ENCODE peak calls at places on chromosomes 4 and X, in eight cellular contexts. One of them, this sample, is unnamed.

GRCh38 chr4:76950846-76951321 is 1.3 kb downstream of the SEPTIN11 start:
- DNase-seq in foreskin fibroblast: peak
- DNase-seq in A673: peak
- DNase-seq in GM23338: peak
- DNase-seq in fibroblast of pulmonary artery: peak
- DNase-seq in dorsolateral prefrontal cortex: no peak
- DNase-seq in fibroblast of lung: peak
- DNase-seq in lower lobe of right lung: peak
- DNase-seq in this sample: peak

GRCh38 chrX:134194915-134195314 is 42.1 kb upstream of the CCDC160 start:
- DNase-seq in foreskin fibroblast: no peak
- DNase-seq in A673: no peak
- DNase-seq in fibroblast of pulmonary artery: no peak
- DNase-seq in dorsolateral prefrontal cortex: no peak
- DNase-seq in GM23338: no peak
- DNase-seq in fibroblast of lung: no peak
- DNase-seq in lower lobe of right lung: no peak
- DNase-seq in this sample: no peak

GRCh38 chr4:1250527-1250812 is 1.5 kb upstream of the CTBP1 start:
- DNase-seq in dorsolateral prefrontal cortex: no peak
- DNase-seq in fibroblast of pulmonary artery: no peak
- DNase-seq in foreskin fibroblast: no peak
- DNase-seq in fibroblast of lung: no peak
- DNase-seq in A673: no peak
- DNase-seq in lower lobe of right lung: no peak
- DNase-seq in GM23338: no peak
- DNase-seq in this sample: no peak

GRCh38 chrX:41442824-41443560 is 4.2 kb upstream of the NYX start:
- DNase-seq in foreskin fibroblast: no peak
- DNase-seq in fibroblast of lung: no peak
- DNase-seq in lower lobe of right lung: no peak
- DNase-seq in A673: no peak
- DNase-seq in dorsolateral prefrontal cortex: no peak
- DNase-seq in GM23338: peak
- DNase-seq in fibroblast of pulmonary artery: no peak
- DNase-seq in this sample: no peak

GRCh38 chrX:10327651-10328050 is 170.9 kb downstream of the CLCN4 start:
- DNase-seq in lower lobe of right lung: no peak
- DNase-seq in fibroblast of pulmonary artery: no peak
- DNase-seq in fibroblast of lung: peak
- DNase-seq in GM23338: peak
- DNase-seq in foreskin fibroblast: no peak
- DNase-seq in A673: peak
- DNase-seq in dorsolateral prefrontal cortex: no peak
- DNase-seq in this sample: no peak

GRCh38 chr4:116702949-116703348 is 382.4 kb downstream of the TRAM1L1 start:
- DNase-seq in GM23338: peak
- DNase-seq in fibroblast of pulmonary artery: no peak
- DNase-seq in lower lobe of right lung: no peak
- DNase-seq in foreskin fibroblast: no peak
- DNase-seq in dorsolateral prefrontal cortex: no peak
- DNase-seq in fibroblast of lung: no peak
- DNase-seq in A673: peak
- DNase-seq in this sample: no peak

GRCh38 chr4:79650794-79651431 is 242.9 kb upstream of the GK2 start:
- DNase-seq in A673: peak
- DNase-seq in foreskin fibroblast: peak
- DNase-seq in dorsolateral prefrontal cortex: no peak
- DNase-seq in fibroblast of pulmonary artery: peak
- DNase-seq in lower lobe of right lung: no peak
- DNase-seq in GM23338: peak
- DNase-seq in fibroblast of lung: peak
- DNase-seq in this sample: peak

GRCh38 chr4:54384563-54384962 is 155.5 kb downstream of the PDGFRA start:
- DNase-seq in fibroblast of lung: peak
- DNase-seq in lower lobe of right lung: no peak
- DNase-seq in foreskin fibroblast: peak
- DNase-seq in dorsolateral prefrontal cortex: peak
- DNase-seq in fibroblast of pulmonary artery: peak
- DNase-seq in A673: peak
- DNase-seq in GM23338: peak
- DNase-seq in this sample: peak

GRCh38 chr4:7857238-7857701 is 82.4 kb downstream of the AFAP1 start:
- DNase-seq in fibroblast of pulmonary artery: peak
- DNase-seq in dorsolateral prefrontal cortex: peak
- DNase-seq in fibroblast of lung: peak
- DNase-seq in lower lobe of right lung: no peak
- DNase-seq in foreskin fibroblast: peak
- DNase-seq in GM23338: no peak
- DNase-seq in A673: peak
- DNase-seq in this sample: peak

GRCh38 chrX:40912166-40912565 is 173.1 kb upstream of the USP9X start:
- DNase-seq in dorsolateral prefrontal cortex: no peak
- DNase-seq in fibroblast of lung: no peak
- DNase-seq in GM23338: no peak
- DNase-seq in lower lobe of right lung: no peak
- DNase-seq in foreskin fibroblast: no peak
- DNase-seq in fibroblast of pulmonary artery: no peak
- DNase-seq in A673: peak
- DNase-seq in this sample: no peak

GRCh38 chr4:118942465-118942864 is 53.8 kb downstream of the SYNPO2 start:
- DNase-seq in fibroblast of lung: no peak
- DNase-seq in lower lobe of right lung: no peak
- DNase-seq in A673: peak
- DNase-seq in fibroblast of pulmonary artery: peak
- DNase-seq in dorsolateral prefrontal cortex: no peak
- DNase-seq in foreskin fibroblast: peak
- DNase-seq in GM23338: no peak
- DNase-seq in this sample: peak

GRCh38 chr4:15451866-15452765 is 17.6 kb upstream of the CC2D2A start:
- DNase-seq in fibroblast of pulmonary artery: peak
- DNase-seq in GM23338: no peak
- DNase-seq in dorsolateral prefrontal cortex: no peak
- DNase-seq in fibroblast of lung: peak
- DNase-seq in A673: peak
- DNase-seq in lower lobe of right lung: no peak
- DNase-seq in foreskin fibroblast: peak
- DNase-seq in this sample: peak

GRCh38 chrX:10048076-10048475 is 80.9 kb downstream of the CLDN34 start:
- DNase-seq in dorsolateral prefrontal cortex: no peak
- DNase-seq in lower lobe of right lung: no peak
- DNase-seq in fibroblast of lung: no peak
- DNase-seq in fibroblast of pulmonary artery: peak
- DNase-seq in A673: no peak
- DNase-seq in GM23338: peak
- DNase-seq in foreskin fibroblast: peak
- DNase-seq in this sample: no peak

GRCh38 chr4:58042176-58042575 is 932.0 kb upstream of the IGFBP7 start:
- DNase-seq in fibroblast of pulmonary artery: no peak
- DNase-seq in lower lobe of right lung: no peak
- DNase-seq in foreskin fibroblast: no peak
- DNase-seq in dorsolateral prefrontal cortex: no peak
- DNase-seq in GM23338: no peak
- DNase-seq in fibroblast of lung: no peak
- DNase-seq in A673: no peak
- DNase-seq in this sample: no peak

GRCh38 chr4:152983774-152984411 is 47.8 kb downstream of the FHDC1 start:
- DNase-seq in fibroblast of lung: peak
- DNase-seq in fibroblast of pulmonary artery: peak
- DNase-seq in lower lobe of right lung: no peak
- DNase-seq in GM23338: no peak
- DNase-seq in A673: peak
- DNase-seq in foreskin fibroblast: peak
- DNase-seq in dorsolateral prefrontal cortex: no peak
- DNase-seq in this sample: peak

GRCh38 chr4:8917321-8917811 is 45.7 kb upstream of the HMX1 start:
- DNase-seq in fibroblast of pulmonary artery: no peak
- DNase-seq in GM23338: no peak
- DNase-seq in dorsolateral prefrontal cortex: peak
- DNase-seq in fibroblast of lung: no peak
- DNase-seq in foreskin fibroblast: no peak
- DNase-seq in A673: no peak
- DNase-seq in lower lobe of right lung: peak
- DNase-seq in this sample: no peak

GRCh38 chr4:9921326-9921725 is 100.0 kb downstream of the SLC2A9 start:
- DNase-seq in foreskin fibroblast: no peak
- DNase-seq in A673: no peak
- DNase-seq in fibroblast of pulmonary artery: no peak
- DNase-seq in dorsolateral prefrontal cortex: no peak
- DNase-seq in GM23338: peak
- DNase-seq in lower lobe of right lung: no peak
- DNase-seq in fibroblast of lung: no peak
- DNase-seq in this sample: no peak

GRCh38 chr4:1246111-1246881 is 2.6 kb downstream of the CTBP1 start:
- DNase-seq in fibroblast of pulmonary artery: no peak
- DNase-seq in A673: no peak
- DNase-seq in GM23338: no peak
- DNase-seq in dorsolateral prefrontal cortex: peak
- DNase-seq in fibroblast of lung: no peak
- DNase-seq in foreskin fibroblast: peak
- DNase-seq in lower lobe of right lung: peak
- DNase-seq in this sample: peak

GRCh38 chr4:181656748-181657147 is 586.5 kb upstream of the TENM3 start:
- DNase-seq in foreskin fibroblast: no peak
- DNase-seq in dorsolateral prefrontal cortex: no peak
- DNase-seq in lower lobe of right lung: no peak
- DNase-seq in GM23338: no peak
- DNase-seq in fibroblast of lung: no peak
- DNase-seq in fibroblast of pulmonary artery: no peak
- DNase-seq in A673: no peak
- DNase-seq in this sample: no peak

GRCh38 chrX:75421688-75422087 is 101.1 kb downstream of the ZDHHC15 start:
- DNase-seq in lower lobe of right lung: no peak
- DNase-seq in GM23338: no peak
- DNase-seq in foreskin fibroblast: no peak
- DNase-seq in dorsolateral prefrontal cortex: no peak
- DNase-seq in A673: no peak
- DNase-seq in fibroblast of pulmonary artery: no peak
- DNase-seq in fibroblast of lung: no peak
- DNase-seq in this sample: no peak

GRCh38 chrX:154365997-154366665 is 8.3 kb downstream of the FLNA start:
- DNase-seq in A673: no peak
- DNase-seq in fibroblast of lung: no peak
- DNase-seq in lower lobe of right lung: no peak
- DNase-seq in fibroblast of pulmonary artery: no peak
- DNase-seq in foreskin fibroblast: no peak
- DNase-seq in GM23338: no peak
- DNase-seq in dorsolateral prefrontal cortex: no peak
- DNase-seq in this sample: no peak

GRCh38 chr4:27270435-27270834 is 409.8 kb downstream of the STIM2 start:
- DNase-seq in lower lobe of right lung: no peak
- DNase-seq in fibroblast of pulmonary artery: no peak
- DNase-seq in GM23338: no peak
- DNase-seq in fibroblast of lung: no peak
- DNase-seq in A673: no peak
- DNase-seq in dorsolateral prefrontal cortex: no peak
- DNase-seq in foreskin fibroblast: no peak
- DNase-seq in this sample: no peak

GRCh38 chr4:46329118-46329976 is 60.6 kb downstream of the GABRA2 start:
- DNase-seq in dorsolateral prefrontal cortex: peak
- DNase-seq in foreskin fibroblast: no peak
- DNase-seq in fibroblast of pulmonary artery: peak
- DNase-seq in lower lobe of right lung: no peak
- DNase-seq in fibroblast of lung: peak
- DNase-seq in GM23338: peak
- DNase-seq in A673: peak
- DNase-seq in this sample: peak

GRCh38 chr4:95606739-95607138 is 58.0 kb upstream of the UNC5C start:
- DNase-seq in A673: no peak
- DNase-seq in fibroblast of lung: no peak
- DNase-seq in dorsolateral prefrontal cortex: no peak
- DNase-seq in GM23338: no peak
- DNase-seq in foreskin fibroblast: no peak
- DNase-seq in lower lobe of right lung: peak
- DNase-seq in fibroblast of pulmonary artery: no peak
- DNase-seq in this sample: no peak

GRCh38 chr4:108502366-108502765 is 118.0 kb upstream of the RPL34 start:
- DNase-seq in dorsolateral prefrontal cortex: no peak
- DNase-seq in fibroblast of lung: no peak
- DNase-seq in GM23338: no peak
- DNase-seq in A673: no peak
- DNase-seq in fibroblast of pulmonary artery: no peak
- DNase-seq in lower lobe of right lung: no peak
- DNase-seq in foreskin fibroblast: no peak
- DNase-seq in this sample: no peak

GRCh38 chr4:52052475-52052780 is 1.3 kb downstream of the SPATA18 start:
- DNase-seq in fibroblast of pulmonary artery: peak
- DNase-seq in GM23338: peak
- DNase-seq in lower lobe of right lung: no peak
- DNase-seq in A673: no peak
- DNase-seq in foreskin fibroblast: no peak
- DNase-seq in fibroblast of lung: peak
- DNase-seq in dorsolateral prefrontal cortex: peak
- DNase-seq in this sample: no peak
- H3K4me3 ChIP-seq in fibroblast of pulmonary artery: peak
- H3K4me3 ChIP-seq in GM23338: peak
- H3K4me3 ChIP-seq in lower lobe of right lung: peak
- H3K4me3 ChIP-seq in A673: no peak
- H3K4me3 ChIP-seq in foreskin fibroblast: peak
- H3K4me3 ChIP-seq in fibroblast of lung: peak
- H3K4me3 ChIP-seq in dorsolateral prefrontal cortex: peak
- H3K4me3 ChIP-seq in this sample: peak

GRCh38 chrX:152915541-152916241 is 17.8 kb downstream of the ZNF185 start:
- DNase-seq in lower lobe of right lung: no peak
- DNase-seq in dorsolateral prefrontal cortex: no peak
- DNase-seq in fibroblast of pulmonary artery: peak
- DNase-seq in foreskin fibroblast: peak
- DNase-seq in A673: peak
- DNase-seq in GM23338: peak
- DNase-seq in fibroblast of lung: peak
- DNase-seq in this sample: peak
- TF ChIP-seq CTCF in lower lobe of right lung: peak
- TF ChIP-seq CTCF in dorsolateral prefrontal cortex: peak
- TF ChIP-seq CTCF in fibroblast of pulmonary artery: peak
- TF ChIP-seq CTCF in foreskin fibroblast: peak
- TF ChIP-seq CTCF in A673: peak
- TF ChIP-seq CTCF in GM23338: peak
- TF ChIP-seq CTCF in fibroblast of lung: peak
- TF ChIP-seq CTCF in this sample: peak

DNA sequence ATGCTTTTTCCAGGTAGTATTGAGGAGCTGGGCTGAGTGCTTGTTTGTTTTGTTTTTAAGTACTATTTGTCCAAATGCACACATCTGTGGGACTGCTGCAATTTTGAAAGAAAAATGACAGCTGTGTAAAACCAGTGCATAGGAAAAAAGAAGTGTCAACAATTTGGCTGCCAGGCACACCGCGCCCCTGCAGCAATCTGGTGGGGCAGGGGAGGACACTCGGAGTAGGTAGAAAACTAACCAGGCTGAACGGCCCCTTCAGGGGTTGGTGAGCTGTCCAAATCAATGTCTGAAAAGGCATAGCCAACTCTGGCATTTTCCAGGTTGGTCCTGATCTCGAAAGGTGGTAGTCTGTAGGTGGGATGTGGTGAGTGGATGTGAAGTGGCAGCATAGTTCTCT is 1.1 kb downstream of the LDOC1 start:
- DNase-seq in A673: no peak
- DNase-seq in fibroblast of pulmonary artery: no peak
- DNase-seq in lower lobe of right lung: no peak
- DNase-seq in dorsolateral prefrontal cortex: no peak
- DNase-seq in foreskin fibroblast: no peak
- DNase-seq in GM23338: no peak
- DNase-seq in fibroblast of lung: no peak
- DNase-seq in this sample: no peak
- H3K4me3 ChIP-seq in A673: no peak
- H3K4me3 ChIP-seq in fibroblast of pulmonary artery: peak
- H3K4me3 ChIP-seq in lower lobe of right lung: no peak
- H3K4me3 ChIP-seq in dorsolateral prefrontal cortex: peak
- H3K4me3 ChIP-seq in foreskin fibroblast: peak
- H3K4me3 ChIP-seq in GM23338: peak
- H3K4me3 ChIP-seq in fibroblast of lung: peak
- H3K4me3 ChIP-seq in this sample: peak

GRCh38 chrX:149510386-149510785 is 5.3 kb upstream of the IDS start:
- DNase-seq in fibroblast of lung: peak
- DNase-seq in foreskin fibroblast: peak
- DNase-seq in fibroblast of pulmonary artery: peak
- DNase-seq in GM23338: peak
- DNase-seq in A673: peak
- DNase-seq in lower lobe of right lung: no peak
- DNase-seq in dorsolateral prefrontal cortex: no peak
- DNase-seq in this sample: peak
- TF ChIP-seq CTCF in fibroblast of lung: peak
- TF ChIP-seq CTCF in foreskin fibroblast: peak
- TF ChIP-seq CTCF in fibroblast of pulmonary artery: peak
- TF ChIP-seq CTCF in GM23338: peak
- TF ChIP-seq CTCF in A673: peak
- TF ChIP-seq CTCF in lower lobe of right lung: no peak
- TF ChIP-seq CTCF in dorsolateral prefrontal cortex: no peak
- TF ChIP-seq CTCF in this sample: peak